ENCODE peak calls at places on chromosomes 1 and 21, in eight cellular contexts. I is stimulated activated CD4-positive, alpha-beta T cell treated with anti-CD3 and anti-CD28 coated beads, TNF-alpha, amount 100 ng/mL, for 4 hours; F is colonic mucosa; A is T follicular helper cell; B is NCI-H774; Q is endothelial cell; R is transverse colon; T is cardiac muscle cell. M is an unnamed sample.
A peak's percentile ranks its signal among the peaks of the same experiment; 100 is the strongest.

GRCh38 chr1:92577251-92577895 is 90.6 kb upstream of the GFI1 start:
- DNase-seq in I (no peak), F (no peak), A (no peak), B (no peak), Q (no peak), R (no peak), T (peak; percentile 73), M (no peak)

GRCh38 chr1:14365226-14365994 is 233.1 kb upstream of the KAZN start:
- DNase-seq in I (no peak), F (no peak), A (no peak), B (no peak), Q (no peak), R (no peak), T (no peak), M (no peak)

GRCh38 chr1:155017946-155018316 is 15.3 kb downstream of the ZBTB7B start:
- DNase-seq in I (no peak), F (no peak), A (no peak), B (no peak), Q (no peak), R (no peak), T (no peak), M (no peak)

GRCh38 chr1:222004034-222004433 is 262.1 kb upstream of the DUSP10 start:
- DNase-seq in I (no peak), F (no peak), A (no peak), B (no peak), Q (no peak), R (no peak), T (no peak), M (no peak)

GRCh38 chr1:98364544-98364943 is 297.0 kb upstream of the SNX7 start:
- DNase-seq in I (no peak), F (no peak), A (no peak), B (no peak), Q (no peak), R (no peak), T (no peak), M (no peak)

GRCh38 chr1:47593001-47593568 is 155.2 kb downstream of the FOXD2 start:
- DNase-seq in I (no peak), F (no peak), A (no peak), B (no peak), Q (peak; percentile 24), R (no peak), T (no peak), M (no peak)

GRCh38 chr1:165928075-165928731 is 100.8 kb downstream of the UCK2 start:
- DNase-seq in I (peak; percentile 16), F (peak; percentile 43), A (peak; percentile 16), B (peak; percentile 59), Q (peak; percentile 67), R (peak; percentile 31), T (peak; percentile 58), M (no peak)

GRCh38 chr1:59738591-59739015 is 76.1 kb upstream of the HOOK1 start:
- DNase-seq in I (no peak), F (no peak), A (no peak), B (no peak), Q (no peak), R (no peak), T (peak; percentile 87), M (no peak)

GRCh38 chr1:16155537-16156410 is at the start of gene EPHA2:
- DNase-seq in I (no peak), F (peak; percentile 96), A (no peak), B (no peak), Q (peak; percentile 87), R (peak; percentile 94), T (peak; percentile 92), M (no peak)

GRCh38 chr1:10236405-10237156 is 26.2 kb downstream of the KIF1B start:
- DNase-seq in I (no peak), F (no peak), A (no peak), B (no peak), Q (no peak), R (no peak), T (peak; percentile 11), M (no peak)

GRCh38 chr1:23727362-23727811 is 15.9 kb upstream of the ELOA start:
- DNase-seq in I (no peak), F (peak; percentile 59), A (no peak), B (no peak), Q (no peak), R (peak; percentile 63), T (peak; percentile 97), M (no peak)

GRCh38 chr1:110626890-110627289 is 20.7 kb upstream of the KCNA2 start:
- DNase-seq in I (no peak), F (no peak), A (no peak), B (no peak), Q (no peak), R (no peak), T (no peak), M (no peak)

GRCh38 chr1:114347431-114348209 is 163.4 kb downstream of the TRIM33 start:
- DNase-seq in I (no peak), F (no peak), A (no peak), B (no peak), Q (no peak), R (no peak), T (no peak), M (no peak)

GRCh38 chr1:223775054-223775453 is 62.7 kb downstream of the CAPN2 start:
- DNase-seq in I (no peak), F (peak; percentile 6), A (no peak), B (no peak), Q (no peak), R (no peak), T (no peak), M (no peak)

GRCh38 chr1:212712451-212713303 is 13.0 kb upstream of the BATF3 start:
- DNase-seq in I (no peak), F (no peak), A (no peak), B (no peak), Q (no peak), R (no peak), T (peak; percentile 58), M (no peak)

GRCh38 chr1:23530089-23530749 is 814 bp downstream of the E2F2 start:
- DNase-seq in I (no peak), F (no peak), A (no peak), B (no peak), Q (no peak), R (peak; percentile 38), T (no peak), M (no peak)

GRCh38 chr1:204301171-204301957 is 58.4 kb downstream of the PLEKHA6 start:
- DNase-seq in I (no peak), F (no peak), A (no peak), B (no peak), Q (no peak), R (no peak), T (no peak), M (no peak)

GRCh38 chr21:25578070-25578961 is 29.0 kb downstream of the MRPL39 start:
- DNase-seq in I (no peak), F (no peak), A (no peak), B (no peak), Q (no peak), R (no peak), T (no peak), M (no peak)

GRCh38 chr1:185917646-185918045 is 183.5 kb downstream of the HMCN1 start:
- DNase-seq in I (no peak), F (no peak), A (no peak), B (no peak), Q (peak; percentile 51), R (no peak), T (peak; percentile 74), M (no peak)

GRCh38 chr1:52348704-52349301 is 17.2 kb downstream of the CC2D1B start:
- DNase-seq in I (no peak), F (no peak), A (no peak), B (peak; percentile 3), Q (peak; percentile 50), R (no peak), T (peak; percentile 57), M (no peak)

GRCh38 chr1:20410555-20410954 is 75.5 kb downstream of the CAMK2N1 start:
- DNase-seq in I (no peak), F (no peak), A (no peak), B (no peak), Q (no peak), R (no peak), T (no peak), M (no peak)

GRCh38 chr1:186617860-186618780 is 62.1 kb downstream of the PTGS2 start:
- DNase-seq in I (no peak), F (peak; percentile 58), A (no peak), B (peak; percentile 54), Q (no peak), R (peak; percentile 66), T (peak; percentile 81), M (no peak)

GRCh38 chr1:205670611-205671430 is 9.5 kb downstream of the SLC45A3 start:
- DNase-seq in I (no peak), F (no peak), A (no peak), B (no peak), Q (no peak), R (no peak), T (no peak), M (no peak)

GRCh38 chr1:229209816-229210215 is 61.1 kb upstream of the RAB4A start:
- DNase-seq in I (no peak), F (no peak), A (no peak), B (no peak), Q (no peak), R (no peak), T (peak; percentile 99), M (no peak)

GRCh38 chr1:28887418-28887834 is 26.9 kb upstream of the EPB41 start:
- DNase-seq in I (peak; percentile 29), F (peak; percentile 41), A (peak; percentile 57), B (no peak), Q (peak; percentile 45), R (peak; percentile 60), T (no peak), M (no peak)

GRCh38 chr1:59020151-59020997 is 236.5 kb upstream of the JUN start:
- DNase-seq in I (peak; percentile 19), F (peak; percentile 62), A (peak; percentile 9), B (peak; percentile 18), Q (no peak), R (peak; percentile 68), T (peak; percentile 78), M (peak; percentile 51)

GRCh38 chr1:23577056-23577985 is 18.0 kb upstream of the ID3 start:
- DNase-seq in I (no peak), F (no peak), A (no peak), B (no peak), Q (no peak), R (no peak), T (peak; percentile 93), M (no peak)

GRCh38 chr1:6208723-6209660 is 3.1 kb downstream of the RNF207 start:
- DNase-seq in I (no peak), F (peak; percentile 37), A (no peak), B (no peak), Q (peak; percentile 54), R (peak; percentile 54), T (peak; percentile 66), M (no peak)

M was measured in Panc1.